ENCODE peak calls at places on chromosomes 13 and 19, in nine cellular contexts. F is stimulated activated CD4-positive, alpha-beta T cell treated with anti-CD3 and anti-CD28 coated beads, Interleukin-2, amount 100 ng/mL, for 48 hours; I is thoracic aorta; X is fibroblast of mammary gland; L is NCI-H146; M is activated CD4-positive, alpha-beta T cell treated with anti-CD3 and anti-CD28 coated beads, Interleukin-2, amount 10 ng/mL, durations not matched to agents 7 days and 5 days; Y is left colon; E is cardiac muscle cell; D is endothelial cell. N is an unnamed sample.

GRCh38 chr13:112885782-112886268 is 83.2 kb upstream of the MCF2L start:
- DNase-seq in Y (peak; percentile 90), L (peak; percentile 98), E (peak; percentile 94), M (no peak), I (no peak), F (no peak), X (peak; percentile 78), D (peak; percentile 69), N (peak; percentile 94)

GRCh38 chr13:97512732-97513131 is 78.8 kb downstream of the RAP2A start:
- DNase-seq in X (peak; percentile 7), I (no peak), L (no peak), Y (no peak), M (no peak), E (no peak), D (no peak), F (no peak), N (no peak)

GRCh38 chr19:53004242-53004641 is 9.5 kb upstream of the ERVV-1 start:
- DNase-seq in E (no peak), I (no peak), X (no peak), D (no peak), L (no peak), M (no peak), F (no peak), Y (no peak), N (no peak)

GRCh38 chr13:76533251-76533650 is 353.0 kb downstream of the KCTD12 start:
- DNase-seq in D (no peak), Y (no peak), I (no peak), F (no peak), L (no peak), M (no peak), X (peak; percentile 40), E (peak; percentile 14), N (no peak)

GRCh38 chr19:18683109-18683954 is at the start of gene CRTC1:
- DNase-seq in I (peak; percentile 38), L (peak; percentile 92), X (peak; percentile 77), M (peak; percentile 93), D (peak; percentile 94), E (peak; percentile 91), F (peak; percentile 84), Y (peak; percentile 91), N (peak; percentile 90)

GRCh38 chr19:33675501-33676124 is 53.9 kb downstream of the CHST8 start:
- DNase-seq in F (no peak), L (no peak), Y (no peak), E (no peak), D (no peak), I (no peak), X (no peak), M (no peak), N (peak; percentile 40)

GRCh38 chr13:112374271-112374670 is 1.9 kb upstream of the SPACA7 start:
- DNase-seq in X (no peak), E (no peak), F (no peak), L (no peak), Y (no peak), D (no peak), M (no peak), I (no peak), N (no peak)

GRCh38 chr19:12954150-12954962 is 2.7 kb downstream of the GADD45GIP1 start:
- DNase-seq in L (no peak), D (no peak), I (no peak), M (no peak), X (no peak), Y (no peak), E (no peak), F (no peak), N (no peak)

GRCh38 chr13:99468971-99469545 is 32.2 kb upstream of the TM9SF2 start:
- DNase-seq in Y (no peak), D (no peak), L (peak; percentile 27), X (peak; percentile 17), M (no peak), I (no peak), E (peak; percentile 14), F (no peak), N (no peak)

GRCh38 chr19:45505996-45506245 is 1.4 kb upstream of the VASP start:
- DNase-seq in X (no peak), L (no peak), Y (no peak), M (no peak), D (no peak), I (no peak), E (no peak), F (no peak), N (no peak)

GRCh38 chr19:54449701-54450069 is 686 bp downstream of the LENG8 start:
- DNase-seq in F (peak; percentile 25), L (no peak), X (peak; percentile 31), E (peak; percentile 39), D (no peak), M (no peak), I (no peak), Y (no peak), N (no peak)

GRCh38 chr19:4641132-4641531 is 1.8 kb downstream of the TNFAIP8L1 start:
- DNase-seq in D (no peak), Y (no peak), X (no peak), F (no peak), I (no peak), M (no peak), L (no peak), E (no peak), N (no peak)

GRCh38 chr13:27339299-27339698 is 68.7 kb downstream of the RASL11A start:
- DNase-seq in L (peak; percentile 10), I (no peak), Y (peak; percentile 53), E (peak; percentile 72), X (peak; percentile 54), F (peak; percentile 23), M (peak; percentile 54), D (peak; percentile 57), N (no peak)